ENCODE peak calls at places on chromosome 9, in ten cellular contexts. G, H, Y, U, J, X, L, Z, B and D are unnamed samples.

GRCh38 chr9:76610009-76610352 is 151.0 kb downstream of the GCNT1 start:
- DNase-seq in G (no peak), H (peak; percentile 88), Y (peak; percentile 88), U (no peak), J (no peak), X (peak; percentile 58), L (no peak), Z (no peak), B (peak; percentile 22), D (no peak)

GRCh38 chr9:1018121-1018520 is 32.0 kb upstream of the DMRT2 start:
- DNase-seq in G (no peak), H (no peak), Y (peak; percentile 8), U (no peak), J (no peak), X (no peak), L (no peak), Z (peak; percentile 59), B (no peak), D (no peak)

GRCh38 chr9:71552480-71552879 is 215.8 kb downstream of the CEMIP2 start:
- DNase-seq in G (peak; percentile 9), H (no peak), Y (no peak), U (no peak), J (no peak), X (no peak), L (no peak), Z (no peak), B (no peak), D (no peak)

GRCh38 chr9:92603100-92603499 is 66.8 kb downstream of the IPPK start:
- DNase-seq in G (no peak), H (no peak), Y (no peak), U (no peak), J (no peak), X (no peak), L (no peak), Z (no peak), B (no peak), D (no peak)

GRCh38 chr9:136309101-136309801 is 5.4 kb upstream of the CCDC187 start:
- DNase-seq in G (no peak), H (no peak), Y (no peak), U (peak; percentile 85), J (peak; percentile 71), X (no peak), L (no peak), Z (peak; percentile 34), B (no peak), D (no peak)

GRCh38 chr9:115341401-115341800 is 223.4 kb upstream of the TNC start:
- DNase-seq in G (no peak), H (no peak), Y (no peak), U (no peak), J (no peak), X (no peak), L (no peak), Z (no peak), B (no peak), D (no peak)

GRCh38 chr9:19660019-19660418 is 128.8 kb downstream of the SLC24A2 start:
- DNase-seq in G (no peak), H (no peak), Y (no peak), U (no peak), J (no peak), X (no peak), L (no peak), Z (peak; percentile 77), B (no peak), D (no peak)

GRCh38 chr9:137828527-137829259 is 48.9 kb upstream of the CACNA1B start:
- DNase-seq in G (peak; percentile 47), H (no peak), Y (peak; percentile 21), U (no peak), J (no peak), X (no peak), L (peak; percentile 20), Z (no peak), B (no peak), D (no peak)

GRCh38 chr9:88533951-88534455 is 975 bp upstream of the NXNL2 start:
- DNase-seq in G (no peak), H (no peak), Y (no peak), U (no peak), J (no peak), X (peak; percentile 13), L (peak; percentile 66), Z (peak; percentile 35), B (no peak), D (no peak)

GRCh38 chr9:121699271-121700164 is 48.1 kb downstream of the DAB2IP start:
- DNase-seq in G (peak; percentile 30), H (peak; percentile 88), Y (peak; percentile 47), U (no peak), J (peak; percentile 51), X (peak; percentile 62), L (peak; percentile 24), Z (peak; percentile 50), B (no peak), D (no peak)

GRCh38 chr9:69936427-69936826 is 107.2 kb upstream of the MAMDC2 start:
- DNase-seq in G (no peak), H (no peak), Y (peak; percentile 53), U (peak; percentile 14), J (no peak), X (no peak), L (no peak), Z (peak; percentile 87), B (no peak), D (no peak)

GRCh38 chr9:108671156-108671555 is 184.6 kb downstream of the ACTL7B start:
- DNase-seq in G (no peak), H (no peak), Y (peak; percentile 13), U (no peak), J (peak; percentile 0), X (no peak), L (no peak), Z (peak; percentile 85), B (no peak), D (no peak)

GRCh38 chr9:123320814-123321213 is 35.2 kb upstream of the CRB2 start:
- DNase-seq in G (no peak), H (no peak), Y (no peak), U (no peak), J (no peak), X (no peak), L (no peak), Z (no peak), B (no peak), D (no peak)

GRCh38 chr9:108743901-108744371 is 111.8 kb downstream of the ACTL7B start:
- DNase-seq in G (no peak), H (no peak), Y (no peak), U (peak; percentile 63), J (no peak), X (no peak), L (peak; percentile 23), Z (peak; percentile 84), B (no peak), D (no peak)

GRCh38 chr9:91558879-91559278 is 135.2 kb upstream of the NFIL3 start:
- DNase-seq in G (no peak), H (no peak), Y (peak; percentile 35), U (no peak), J (no peak), X (no peak), L (no peak), Z (no peak), B (no peak), D (no peak)

GRCh38 chr9:70484232-70485130 is 70.0 kb upstream of the KLF9 start:
- DNase-seq in G (no peak), H (no peak), Y (peak; percentile 95), U (peak; percentile 37), J (peak; percentile 45), X (no peak), L (peak; percentile 75), Z (peak; percentile 85), B (peak; percentile 90), D (peak; percentile 81)

GRCh38 chr9:124228516-124228915 is 29.2 kb upstream of the NEK6 start:
- DNase-seq in G (no peak), H (no peak), Y (no peak), U (no peak), J (no peak), X (no peak), L (no peak), Z (no peak), B (no peak), D (no peak)

GRCh38 chr9:97668485-97668884 is 28.7 kb downstream of the XPA start:
- DNase-seq in G (no peak), H (no peak), Y (no peak), U (no peak), J (no peak), X (no peak), L (no peak), Z (no peak), B (no peak), D (no peak)

GRCh38 chr9:123368481-123369153 is 12.6 kb downstream of the CRB2 start:
- DNase-seq in G (no peak), H (no peak), Y (no peak), U (no peak), J (no peak), X (no peak), L (peak; percentile 33), Z (no peak), B (peak; percentile 86), D (peak; percentile 80)

GRCh38 chr9:87181670-87182069 is 234.4 kb upstream of the GAS1 start:
- DNase-seq in G (no peak), H (no peak), Y (no peak), U (no peak), J (no peak), X (no peak), L (no peak), Z (no peak), B (no peak), D (no peak)

GRCh38 chr9:107323836-107324235 is 40.8 kb downstream of the RAD23B start:
- DNase-seq in G (no peak), H (no peak), Y (no peak), U (no peak), J (no peak), X (no peak), L (no peak), Z (peak; percentile 28), B (no peak), D (no peak)

GRCh38 chr9:127193483-127193882 is 71.0 kb upstream of the ANGPTL2 start:
- DNase-seq in G (no peak), H (peak; percentile 41), Y (no peak), U (no peak), J (no peak), X (no peak), L (no peak), Z (no peak), B (no peak), D (no peak)

GRCh38 chr9:113579270-113580040 is 115.9 kb downstream of the RGS3 start:
- DNase-seq in G (no peak), H (no peak), Y (no peak), U (no peak), J (no peak), X (no peak), L (peak; percentile 21), Z (no peak), B (peak; percentile 61), D (no peak)

GRCh38 chr9:80078826-80079225 is 507.1 kb downstream of the TLE4 start:
- DNase-seq in G (no peak), H (no peak), Y (no peak), U (no peak), J (no peak), X (no peak), L (no peak), Z (no peak), B (no peak), D (no peak)

GRCh38 chr9:31119882-31120481 is 1264.5 kb upstream of the ACO1 start:
- DNase-seq in G (no peak), H (no peak), Y (peak; percentile 72), U (no peak), J (peak; percentile 53), X (peak; percentile 19), L (no peak), Z (peak; percentile 69), B (peak; percentile 18), D (no peak)

GRCh38 chr9:105405514-105406131 is 42.2 kb upstream of the FSD1L start:
- DNase-seq in G (no peak), H (no peak), Y (no peak), U (no peak), J (no peak), X (no peak), L (no peak), Z (no peak), B (no peak), D (no peak)